ENCODE peak calls at places on chromosomes 5 and 9, in four cellular contexts. One of them, this sample, is unnamed.

GRCh38 chr5:177472460-177473441 is 683 bp downstream of the DBN1 start:
- DNase-seq in NCI-H2081: peak; percentile 41
- DNase-seq in stomach: peak; percentile 52
- DNase-seq in stimulated activated CD4-positive, alpha-beta T cell treated with anti-CD3 and anti-CD28 coated beads, Interleukin-12 subunit alpha, Interleukin-12 subunit beta, amount 100 ng/mL, for 24 hours: no peak
- DNase-seq in this sample: no peak

GRCh38 chr9:88993327-88993726 is 2.1 kb downstream of the S1PR3 start:
- DNase-seq in NCI-H2081: no peak
- DNase-seq in stimulated activated CD4-positive, alpha-beta T cell treated with anti-CD3 and anti-CD28 coated beads, Interleukin-12 subunit alpha, Interleukin-12 subunit beta, amount 100 ng/mL, for 24 hours: no peak
- DNase-seq in stomach: no peak
- DNase-seq in this sample: no peak

GRCh38 chr5:9474241-9475002 is 71.5 kb downstream of the SEMA5A start:
- DNase-seq in stomach: no peak
- DNase-seq in NCI-H2081: no peak
- DNase-seq in stimulated activated CD4-positive, alpha-beta T cell treated with anti-CD3 and anti-CD28 coated beads, Interleukin-12 subunit alpha, Interleukin-12 subunit beta, amount 100 ng/mL, for 24 hours: no peak
- DNase-seq in this sample: no peak

GRCh38 chr9:4259489-4259888 is 40.4 kb downstream of the GLIS3 start:
- DNase-seq in stimulated activated CD4-positive, alpha-beta T cell treated with anti-CD3 and anti-CD28 coated beads, Interleukin-12 subunit alpha, Interleukin-12 subunit beta, amount 100 ng/mL, for 24 hours: no peak
- DNase-seq in NCI-H2081: no peak
- DNase-seq in stomach: no peak
- DNase-seq in this sample: no peak

GRCh38 chr5:138979684-138980275 is 104.6 kb upstream of the LRRTM2 start:
- DNase-seq in NCI-H2081: no peak
- DNase-seq in stomach: no peak
- DNase-seq in stimulated activated CD4-positive, alpha-beta T cell treated with anti-CD3 and anti-CD28 coated beads, Interleukin-12 subunit alpha, Interleukin-12 subunit beta, amount 100 ng/mL, for 24 hours: no peak
- DNase-seq in this sample: peak; percentile 55

GRCh38 chr9:95008151-95008771 is 281.8 kb downstream of the AOPEP start:
- DNase-seq in NCI-H2081: no peak
- DNase-seq in stimulated activated CD4-positive, alpha-beta T cell treated with anti-CD3 and anti-CD28 coated beads, Interleukin-12 subunit alpha, Interleukin-12 subunit beta, amount 100 ng/mL, for 24 hours: no peak
- DNase-seq in stomach: no peak
- DNase-seq in this sample: no peak

GRCh38 chr9:110115868-110116542 is 92.0 kb downstream of the C9orf152 start:
- DNase-seq in NCI-H2081: no peak
- DNase-seq in stimulated activated CD4-positive, alpha-beta T cell treated with anti-CD3 and anti-CD28 coated beads, Interleukin-12 subunit alpha, Interleukin-12 subunit beta, amount 100 ng/mL, for 24 hours: no peak
- DNase-seq in stomach: no peak
- DNase-seq in this sample: no peak

GRCh38 chr5:1880377-1881272 is 2.1 kb downstream of the IRX4 start:
- DNase-seq in stimulated activated CD4-positive, alpha-beta T cell treated with anti-CD3 and anti-CD28 coated beads, Interleukin-12 subunit alpha, Interleukin-12 subunit beta, amount 100 ng/mL, for 24 hours: no peak
- DNase-seq in NCI-H2081: no peak
- DNase-seq in stomach: no peak
- DNase-seq in this sample: no peak

GRCh38 chr9:81964216-81965171 is 21.2 kb downstream of the SPATA31D3 start:
- DNase-seq in stomach: no peak
- DNase-seq in stimulated activated CD4-positive, alpha-beta T cell treated with anti-CD3 and anti-CD28 coated beads, Interleukin-12 subunit alpha, Interleukin-12 subunit beta, amount 100 ng/mL, for 24 hours: no peak
- DNase-seq in NCI-H2081: no peak
- DNase-seq in this sample: no peak

GRCh38 chr5:1507016-1507375 is 16.8 kb downstream of the LPCAT1 start:
- DNase-seq in stomach: no peak
- DNase-seq in NCI-H2081: no peak
- DNase-seq in stimulated activated CD4-positive, alpha-beta T cell treated with anti-CD3 and anti-CD28 coated beads, Interleukin-12 subunit alpha, Interleukin-12 subunit beta, amount 100 ng/mL, for 24 hours: no peak
- DNase-seq in this sample: no peak

GRCh38 chr5:149549461-149550266 is 1.6 kb downstream of the CSNK1A1 start:
- DNase-seq in NCI-H2081: peak; percentile 20
- DNase-seq in stomach: peak; percentile 44
- DNase-seq in stimulated activated CD4-positive, alpha-beta T cell treated with anti-CD3 and anti-CD28 coated beads, Interleukin-12 subunit alpha, Interleukin-12 subunit beta, amount 100 ng/mL, for 24 hours: no peak
- DNase-seq in this sample: no peak

GRCh38 chr9:134525841-134526797 is 115.5 kb upstream of the COL5A1 start:
- DNase-seq in stomach: peak; percentile 27
- DNase-seq in NCI-H2081: no peak
- DNase-seq in stimulated activated CD4-positive, alpha-beta T cell treated with anti-CD3 and anti-CD28 coated beads, Interleukin-12 subunit alpha, Interleukin-12 subunit beta, amount 100 ng/mL, for 24 hours: no peak
- DNase-seq in this sample: no peak

GRCh38 chr5:72849546-72849945 is 33.1 kb downstream of the TNPO1 start:
- DNase-seq in NCI-H2081: no peak
- DNase-seq in stomach: no peak
- DNase-seq in stimulated activated CD4-positive, alpha-beta T cell treated with anti-CD3 and anti-CD28 coated beads, Interleukin-12 subunit alpha, Interleukin-12 subunit beta, amount 100 ng/mL, for 24 hours: no peak
- DNase-seq in this sample: no peak